ENCODE peak calls at places on chromosomes 1 and 21, in six cellular contexts. S is NCI-H1417; N is activated CD8-positive, alpha-beta memory T cell treated with anti-CD3 and anti-CD28 coated beads, Interleukin-2, amount 50 U/mL, for 48 hours; B is T-helper 9 cell; X is effector CD4-positive, alpha-beta T cell; L is stimulated activated CD4-positive, alpha-beta T cell treated with anti-CD3 and anti-CD28 coated beads, Interleukin-1b, Interleukin-23, amount 100 ng/mL, for 24 hours. V is an unnamed sample.

GRCh38 chr21:39561128-39561527 is 51.6 kb upstream of the B3GALT5 start:
- DNase-seq in S (no peak), N (no peak), B (no peak), X (no peak), L (no peak), V (no peak)

GRCh38 chr21:36773111-36773510 is 74.2 kb downstream of the SIM2 start:
- DNase-seq in S (no peak), N (no peak), B (no peak), X (no peak), L (no peak), V (no peak)

GRCh38 chr1:155976062-155976912 is 2.1 kb downstream of the ARHGEF2 start:
- DNase-seq in S (peak; percentile 17), N (peak; percentile 65), B (peak; percentile 58), X (peak; percentile 60), L (no peak), V (no peak)

GRCh38 chr1:26580116-26580515 is 50.6 kb downstream of the RPS6KA1 start:
- DNase-seq in S (no peak), N (no peak), B (no peak), X (no peak), L (no peak), V (no peak)

GRCh38 chr1:117136749-117137148 is 15.2 kb upstream of the TRIM45 start:
- DNase-seq in S (no peak), N (no peak), B (no peak), X (no peak), L (no peak), V (no peak)

GRCh38 chr1:205441318-205441633 is 14.6 kb downstream of the BLACAT1 start:
- DNase-seq in S (no peak), N (no peak), B (no peak), X (no peak), L (no peak), V (no peak)

GRCh38 chr1:224800486-224801119 is 128.9 kb upstream of the DNAH14 start:
- DNase-seq in S (no peak), N (no peak), B (no peak), X (no peak), L (no peak), V (no peak)

GRCh38 chr1:30777906-30778155 is 20.3 kb upstream of the LAPTM5 start:
- DNase-seq in S (no peak), N (no peak), B (no peak), X (no peak), L (no peak), V (no peak)

GRCh38 chr1:220203816-220204215 is 68.4 kb downstream of the RAB3GAP2 start:
- DNase-seq in S (no peak), N (no peak), B (no peak), X (no peak), L (no peak), V (no peak)

GRCh38 chr1:147618077-147618569 is 52.2 kb downstream of the ACP6 start:
- DNase-seq in S (no peak), N (no peak), B (no peak), X (peak; percentile 4), L (peak; percentile 14), V (no peak)

GRCh38 chr1:93616221-93616995 is 65.2 kb downstream of the BCAR3 start:
- DNase-seq in S (no peak), N (no peak), B (no peak), X (no peak), L (no peak), V (no peak)

GRCh38 chr1:224175615-224176014 is 7.4 kb upstream of the DEGS1 start:
- DNase-seq in S (no peak), N (no peak), B (no peak), X (no peak), L (no peak), V (no peak)

GRCh38 chr1:160124709-160125478 is 9.3 kb downstream of the ATP1A2 start:
- DNase-seq in S (no peak), N (no peak), B (no peak), X (no peak), L (no peak), V (no peak)

GRCh38 chr21:37164742-37165141 is 91.7 kb downstream of the TTC3 start:
- DNase-seq in S (no peak), N (no peak), B (no peak), X (no peak), L (no peak), V (no peak)

GRCh38 chr1:33547574-33547973 is 75.1 kb downstream of the ZSCAN20 start:
- DNase-seq in S (no peak), N (no peak), B (no peak), X (no peak), L (no peak), V (no peak)

GRCh38 chr1:3905266-3905952 is 5.3 kb upstream of the C1orf174 start:
- DNase-seq in S (no peak), N (no peak), B (no peak), X (no peak), L (no peak), V (no peak)

GRCh38 chr1:241641748-241642592 is 1.8 kb upstream of the CHML start:
- DNase-seq in S (no peak), N (no peak), B (no peak), X (no peak), L (no peak), V (no peak)

GRCh38 chr1:221841291-221841982 is 99.5 kb upstream of the DUSP10 start:
- DNase-seq in S (no peak), N (no peak), B (no peak), X (no peak), L (no peak), V (no peak)

GRCh38 chr1:99652881-99653281 is 7.0 kb downstream of the PALMD start:
- DNase-seq in S (no peak), N (no peak), B (no peak), X (no peak), L (no peak), V (no peak)

GRCh38 chr1:91929246-91929645 is 20.0 kb upstream of the BRDT start:
- DNase-seq in S (no peak), N (no peak), B (no peak), X (no peak), L (no peak), V (no peak)

GRCh38 chr21:32411366-32412161 is 942 bp upstream of the EVA1C start:
- DNase-seq in S (no peak), N (peak; percentile 85), B (peak; percentile 44), X (peak; percentile 35), L (peak; percentile 57), V (peak; percentile 26)

GRCh38 chr1:203142684-203143408 is 15.3 kb downstream of the ADORA1 start:
- DNase-seq in S (peak; percentile 80), N (no peak), B (no peak), X (no peak), L (no peak), V (no peak)

GRCh38 chr21:37193676-37194075 is 73.5 kb downstream of the VPS26C start:
- DNase-seq in S (no peak), N (no peak), B (no peak), X (no peak), L (no peak), V (no peak)

GRCh38 chr1:20366766-20367602 is 76.3 kb downstream of the VWA5B1 start:
- DNase-seq in S (no peak), N (no peak), B (no peak), X (no peak), L (no peak), V (peak; percentile 60)

GRCh38 chr1:109822749-109823542 is 59.2 kb upstream of the EPS8L3 start:
- DNase-seq in S (no peak), N (peak; percentile 50), B (no peak), X (no peak), L (no peak), V (no peak)

GRCh38 chr1:223628233-223628632 is 37.3 kb downstream of the CAPN8 start:
- DNase-seq in S (peak; percentile 18), N (peak; percentile 80), B (peak; percentile 34), X (peak; percentile 4), L (peak; percentile 24), V (peak; percentile 38)

GRCh38 chr1:230746617-230747016 is 571 bp upstream of the CAPN9 start:
- DNase-seq in S (no peak), N (no peak), B (no peak), X (no peak), L (no peak), V (no peak)

GRCh38 chr1:206578959-206579358 is 33.3 kb downstream of the EIF2D start:
- DNase-seq in S (no peak), N (no peak), B (no peak), X (no peak), L (no peak), V (no peak)

GRCh38 chr1:161130266-161130665 is 2.2 kb downstream of the DEDD start:
- DNase-seq in S (no peak), N (no peak), B (no peak), X (no peak), L (no peak), V (no peak)

GRCh38 chr1:111294390-111294789 is 3.7 kb downstream of the CHIA start:
- DNase-seq in S (no peak), N (no peak), B (no peak), X (no peak), L (no peak), V (no peak)